ENCODE peak calls at places on chromosomes 2 and 18, in four cellular contexts. Q is right lobe of liver, L is ascending aorta, U is uterus. N is an unnamed sample.

GRCh38 chr2:208101716-208102631 is 22.4 kb downstream of the CRYGD start:
- DNase-seq in Q (no peak), L (no peak), U (no peak), N (no peak)

GRCh38 chr2:237154050-237154638 is 68.5 kb downstream of the COPS8 start:
- DNase-seq in Q (no peak), L (no peak), U (no peak), N (no peak)

GRCh38 chr18:2958819-2959298 is 54.1 kb downstream of the LPIN2 start:
- DNase-seq in Q (no peak), L (no peak), U (no peak), N (no peak)

GRCh38 chr18:59220784-59221765 is 1.1 kb downstream of the GRP start:
- DNase-seq in Q (no peak), L (no peak), U (no peak), N (no peak)

GRCh38 chr2:30412392-30413321 is 34.4 kb upstream of the LCLAT1 start:
- DNase-seq in Q (no peak), L (no peak), U (peak; percentile 85), N (no peak)

GRCh38 chr2:74831693-74832530 is 2.0 kb upstream of the HK2 start:
- DNase-seq in Q (no peak), L (no peak), U (no peak), N (no peak)

GRCh38 chr2:28547223-28547860 is 51.5 kb downstream of the PLB1 start:
- DNase-seq in Q (no peak), L (no peak), U (no peak), N (no peak)

GRCh38 chr2:234147335-234147861 is 96.9 kb downstream of the SPP2 start:
- DNase-seq in Q (no peak), L (no peak), U (no peak), N (no peak)

GRCh38 chr2:43127208-43127940 is 99.0 kb downstream of the ZFP36L2 start:
- DNase-seq in Q (peak; percentile 83), L (no peak), U (peak; percentile 43), N (peak; percentile 91)

GRCh38 chr2:225326969-225327368 is 72.5 kb upstream of the NYAP2 start:
- DNase-seq in Q (no peak), L (no peak), U (no peak), N (no peak)

GRCh38 chr2:107932986-107933385 is 53.3 kb upstream of the SLC5A7 start:
- DNase-seq in Q (no peak), L (no peak), U (no peak), N (no peak)

GRCh38 chr2:120260736-120261135 is 8.1 kb downstream of the RALB start:
- DNase-seq in Q (no peak), L (no peak), U (no peak), N (no peak)

GRCh38 chr2:183037281-183037659 is 987 bp downstream of the NCKAP1 start:
- DNase-seq in Q (no peak), L (no peak), U (no peak), N (no peak)

GRCh38 chr2:205806126-205806905 is 124.0 kb downstream of the NRP2 start:
- DNase-seq in Q (peak; percentile 78), L (no peak), U (no peak), N (peak; percentile 86)

GRCh38 chr2:42424033-42424432 is 63.0 kb upstream of the COX7A2L start:
- DNase-seq in Q (no peak), L (no peak), U (no peak), N (no peak)

GRCh38 chr2:72676341-72677025 is 149.3 kb downstream of the EXOC6B start:
- DNase-seq in Q (no peak), L (no peak), U (no peak), N (no peak)

GRCh38 chr18:31487251-31488015 is 10.5 kb upstream of the DSG2 start:
- DNase-seq in Q (no peak), L (no peak), U (no peak), N (no peak)

GRCh38 chr2:138035597-138036217 is 71.4 kb downstream of the HNMT start:
- DNase-seq in Q (no peak), L (no peak), U (no peak), N (no peak)

GRCh38 chr18:34710430-34711386 is 610 bp downstream of the DTNA start:
- DNase-seq in Q (no peak), L (no peak), U (peak; percentile 49), N (no peak)

GRCh38 chr2:173854840-173855239 is 110.3 kb downstream of the SP3 start:
- DNase-seq in Q (no peak), L (no peak), U (no peak), N (no peak)

GRCh38 chr2:28366149-28366495 is 26.5 kb upstream of the FOSL2 start:
- DNase-seq in Q (no peak), L (no peak), U (no peak), N (no peak)

GRCh38 chr18:61893971-61894750 is 1.4 kb upstream of the RNF152 start:
- DNase-seq in Q (peak; percentile 93), L (peak; percentile 43), U (peak; percentile 89), N (peak; percentile 87)

GRCh38 chr2:12033494-12033893 is 287.1 kb downstream of the LPIN1 start:
- DNase-seq in Q (no peak), L (no peak), U (no peak), N (no peak)

GRCh38 chr18:30106356-30106755 is 936.2 kb downstream of the DSC3 start:
- DNase-seq in Q (no peak), L (no peak), U (no peak), N (no peak)

GRCh38 chr2:41414486-41415230 is 633.2 kb upstream of the PKDCC start:
- DNase-seq in Q (no peak), L (no peak), U (no peak), N (no peak)

GRCh38 chr2:71934595-71935263 is 212.9 kb downstream of the CYP26B1 start:
- DNase-seq in Q (peak; percentile 69), L (no peak), U (peak; percentile 72), N (peak; percentile 61)

GRCh38 chr2:143426296-143426695 is 297.1 kb downstream of the ARHGAP15 start:
- DNase-seq in Q (no peak), L (no peak), U (no peak), N (no peak)

GRCh38 chr2:20120569-20121416 is 69.4 kb upstream of the LAPTM4A start:
- DNase-seq in Q (no peak), L (no peak), U (no peak), N (no peak)

GRCh38 chr2:231530099-231531085 is at the start of gene NMUR1:
- DNase-seq in Q (peak; percentile 71), L (no peak), U (peak; percentile 51), N (peak; percentile 83)

GRCh38 chr18:79695856-79696850 is 16.6 kb downstream of the CTDP1 start:
- DNase-seq in Q (no peak), L (no peak), U (no peak), N (no peak)

GRCh38 chr2:31349684-31350083 is 64.9 kb downstream of the XDH start:
- DNase-seq in Q (no peak), L (no peak), U (no peak), N (no peak)

GRCh38 chr2:229930656-229931055 is 8.4 kb downstream of the FBXO36 start:
- DNase-seq in Q (no peak), L (no peak), U (no peak), N (no peak)

GRCh38 chr2:188875104-188875503 is 99.1 kb upstream of the COL3A1 start:
- DNase-seq in Q (no peak), L (no peak), U (no peak), N (no peak)

GRCh38 chr2:5530022-5530696 is 162.0 kb upstream of the SOX11 start:
- DNase-seq in Q (no peak), L (no peak), U (no peak), N (no peak)

GRCh38 chr2:43075906-43076585 is 150.4 kb downstream of the ZFP36L2 start:
- DNase-seq in Q (no peak), L (no peak), U (peak; percentile 56), N (no peak)

GRCh38 chr2:201204655-201205515 is 21.9 kb downstream of the CASP10 start:
- DNase-seq in Q (no peak), L (no peak), U (no peak), N (no peak)
- H3K27ac ChIP-seq in Q (no peak overlapping the region), L (no peak overlapping the region), U (no peak overlapping the region), N (peak overlapping the region; percentile 11)

DNA sequence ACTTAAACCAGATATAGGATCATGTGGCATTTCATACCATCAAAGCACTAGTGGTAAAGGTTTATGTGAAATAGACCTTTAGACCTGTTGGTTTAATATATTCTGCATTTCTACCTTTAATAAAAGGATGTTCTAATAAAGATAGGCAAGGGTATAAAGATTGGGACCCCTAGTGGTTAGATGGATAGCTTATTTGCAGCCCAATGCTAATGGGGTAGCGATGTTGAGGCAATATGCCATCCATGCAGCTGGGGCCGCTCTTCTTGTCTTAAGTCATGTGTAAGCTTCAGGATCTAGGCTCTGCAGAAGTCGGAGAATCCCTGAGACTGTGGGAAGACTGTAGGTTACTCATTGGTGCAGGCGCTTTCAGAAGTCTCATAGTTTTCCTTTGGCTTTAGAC is 114.9 kb downstream of the ICOS start:
- DNase-seq in Q (no peak), L (no peak), U (no peak), N (no peak)
- TF ChIP-seq CTCF in Q (no peak), L (no peak), U (no peak), N (peak; percentile 23)

DNA sequence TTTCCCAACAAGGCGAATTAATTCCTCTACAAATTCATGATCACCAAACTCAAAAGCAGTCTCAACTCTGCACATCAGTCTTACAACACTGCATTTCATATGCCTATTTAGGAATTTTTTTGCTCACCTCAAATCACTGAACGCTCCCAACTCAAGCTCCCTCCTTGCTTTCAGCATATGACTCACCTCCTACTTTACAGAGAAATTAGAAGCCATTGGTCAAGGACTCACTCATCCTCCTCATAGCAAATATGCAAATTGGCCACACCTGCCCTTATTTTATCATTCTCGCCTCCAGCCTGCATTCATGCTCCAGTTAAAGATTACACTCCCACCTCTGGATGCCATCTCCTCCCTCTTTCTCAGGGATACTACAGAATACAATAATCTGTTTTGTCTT is 148.8 kb downstream of the MBD2 start:
- DNase-seq in Q (no peak), L (no peak), U (no peak), N (no peak)
- H3K4me1 ChIP-seq in Q (no peaks in the 10 kb centered on the region), L (no peaks in the 10 kb centered on the region), U (no peaks in the 10 kb centered on the region), N (no peaks in the 10 kb centered on the region)

GRCh38 chr2:101063753-101064502 is 61.8 kb downstream of the RPL31 start:
- DNase-seq in Q (no peak), L (no peak), U (no peak), N (no peak)

GRCh38 chr2:101064505-101064867 is 62.4 kb downstream of the RPL31 start:
- DNase-seq in Q (no peak), L (no peak), U (no peak), N (no peak)

GRCh38 chr2:101064868-101065549 is 62.9 kb downstream of the RPL31 start:
- DNase-seq in Q (no peak), L (no peak), U (no peak), N (no peak)

GRCh38 chr2:101063352-101063751 is 61.3 kb downstream of the RPL31 start:
- DNase-seq in Q (no peak), L (no peak), U (no peak), N (no peak)
- H3K27ac ChIP-seq in Q (peak overlapping the region; percentile 44), L (no peak overlapping the region), U (no peak overlapping the region), N (no peak overlapping the region)

GRCh38 chr18:24112874-24113615 is 25.8 kb upstream of the CABYR start:
- DNase-seq in Q (peak; percentile 86), L (no peak), U (no peak), N (no peak)

GRCh38 chr18:24114924-24115549 is 23.8 kb upstream of the CABYR start:
- DNase-seq in Q (no peak), L (no peak), U (no peak), N (no peak)

GRCh38 chr18:24112464-24112863 is 26.4 kb upstream of the CABYR start:
- DNase-seq in Q (no peak), L (no peak), U (no peak), N (no peak)

GRCh38 chr18:24108621-24109020 is 30.2 kb upstream of the CABYR start:
- DNase-seq in Q (no peak), L (no peak), U (no peak), N (no peak)

GRCh38 chr18:24111936-24112335 is 26.9 kb upstream of the CABYR start:
- DNase-seq in Q (no peak), L (no peak), U (no peak), N (no peak)
- TF ChIP-seq CTCF in Q (no peak), L (no peak), U (no peak), N (no peak)